ENCODE peak calls at places on chromosomes 13 and 19, in nine cellular contexts. C is stimulated activated CD4-positive, alpha-beta T cell treated with anti-CD3 and anti-CD28 coated beads, Interleukin-4, amount 100 ng/mL, for 1 hour; P is activated naive CD8-positive, alpha-beta T cell treated with anti-CD3 and anti-CD28 coated beads, Interleukin-2, amount 50 U/mL, for 24 hours; D is effector memory CD8-positive, alpha-beta T cell; V is activated naive CD4-positive, alpha-beta T cell treated with Interleukin-2 at 50 U/mL for 16 hours; H is mammary epithelial cell; M is CD4-positive, alpha-beta T cell; S is nephron progenitor cell; I is dorsolateral prefrontal cortex. W is an unnamed sample.

GRCh38 chr19:53910170-53910518 is 1.1 kb downstream of the CACNG7 start:
- DNase-seq in S (peak), C (no peak), D (no peak), P (no peak), V (no peak), M (no peak), H (no peak), I (no peak), W (no peak)

GRCh38 chr19:1169921-1170885 is 3.9 kb downstream of the SBNO2 start:
- DNase-seq in I (peak), M (no peak), H (peak), D (no peak), V (no peak), P (no peak), S (no peak), C (no peak), W (no peak)

GRCh38 chr19:2127758-2128157 is 23.6 kb downstream of the AP3D1 start:
- DNase-seq in H (no peak), V (no peak), P (no peak), C (no peak), S (no peak), D (no peak), M (no peak), I (no peak), W (no peak)

GRCh38 chr19:23098988-23099387 is 17.8 kb upstream of the ZNF730 start:
- DNase-seq in D (no peak), C (no peak), P (no peak), H (peak), V (no peak), S (no peak), I (no peak), M (no peak), W (no peak)

GRCh38 chr13:97388385-97388784 is 45.6 kb upstream of the RAP2A start:
- DNase-seq in S (no peak), D (no peak), V (no peak), P (no peak), H (no peak), I (no peak), M (no peak), C (no peak), W (no peak)

GRCh38 chr19:4811328-4812131 is 20.0 kb downstream of the TICAM1 start:
- DNase-seq in H (peak), S (peak), V (peak), P (peak), D (peak), I (peak), C (peak), M (peak), W (peak)

GRCh38 chr19:35585844-35586243 is at the start of gene PMIS2:
- DNase-seq in I (no peak), V (no peak), P (peak), D (no peak), C (peak), M (no peak), S (peak), H (no peak), W (no peak)

GRCh38 chr13:73369095-73369494 is 310.3 kb downstream of the KLF5 start:
- DNase-seq in P (no peak), D (no peak), M (no peak), C (no peak), H (no peak), V (no peak), S (no peak), I (no peak), W (no peak)

GRCh38 chr13:26946675-26947342 is 186.2 kb upstream of the GPR12 start:
- DNase-seq in I (no peak), V (no peak), C (no peak), P (no peak), H (peak), D (no peak), S (no peak), M (no peak), W (no peak)

GRCh38 chr13:39038569-39038898 is 278 bp downstream of the NHLRC3 start:
- DNase-seq in D (peak), C (peak), M (peak), I (peak), H (peak), S (no peak), V (peak), P (peak), W (peak)